ENCODE peak calls at places on chromosomes 6 and 20, in nine cellular contexts. P, O, C, Q, H, F, J, S and U are unnamed samples. For H3K9me3, the result is how much of the 10 kb centered on the place peaks cover.

GRCh38 chr6:163014736-163015135 is 287.0 kb downstream of the PACRG start:
- DNase-seq in P (no peak), O (no peak), C (no peak), Q (no peak), H (no peak), F (no peak), J (no peak), S (no peak), U (no peak)

GRCh38 chr6:132300323-132300949 is 100.8 kb downstream of the MOXD1 start:
- DNase-seq in P (peak), O (peak), C (no peak), Q (peak), H (peak), F (peak), J (peak), S (peak), U (peak)

GRCh38 chr6:150891886-150892485 is 26.5 kb downstream of the MTHFD1L start:
- DNase-seq in P (peak), O (peak), C (peak), Q (peak), H (peak), F (peak), J (peak), S (peak), U (peak)

GRCh38 chr6:41519305-41519747 is 26.9 kb upstream of the FOXP4 start:
- DNase-seq in P (no peak), O (no peak), C (no peak), Q (no peak), H (peak), F (no peak), J (no peak), S (no peak), U (no peak)

GRCh38 chr20:62652894-62653305 is 10.6 kb downstream of the SLCO4A1 start:
- DNase-seq in P (no peak), O (no peak), C (no peak), Q (no peak), H (no peak), F (no peak), J (no peak), S (no peak), U (no peak)

GRCh38 chr6:132369526-132369925 is 31.7 kb downstream of the MOXD1 start:
- DNase-seq in P (no peak), O (no peak), C (no peak), Q (peak), H (no peak), F (peak), J (no peak), S (peak), U (peak)

GRCh38 chr6:2244261-2245102 is 923 bp downstream of the GMDS start:
- DNase-seq in P (no peak), O (no peak), C (no peak), Q (no peak), H (peak), F (no peak), J (no peak), S (peak), U (no peak)

GRCh38 chr6:75331134-75331533 is 46.5 kb upstream of the TMEM30A start:
- DNase-seq in P (no peak), O (no peak), C (no peak), Q (peak), H (no peak), F (peak), J (no peak), S (no peak), U (peak)

GRCh38 chr6:2181567-2181966 is 63.8 kb downstream of the GMDS start:
- DNase-seq in P (no peak), O (no peak), C (no peak), Q (no peak), H (no peak), F (no peak), J (no peak), S (no peak), U (no peak)

GRCh38 chr6:110656492-110656891 is 158.8 kb downstream of the CDK19 start:
- DNase-seq in P (no peak), O (no peak), C (no peak), Q (no peak), H (no peak), F (no peak), J (peak), S (peak), U (no peak)

GRCh38 chr20:41005361-41005729 is 23.3 kb upstream of the TOP1 start:
- DNase-seq in P (no peak), O (peak), C (no peak), Q (peak), H (peak), F (peak), J (peak), S (peak), U (peak)

GRCh38 chr6:89034586-89035251 is 45.8 kb upstream of the PNRC1 start:
- DNase-seq in P (peak), O (peak), C (no peak), Q (peak), H (peak), F (peak), J (no peak), S (peak), U (peak)

GRCh38 chr6:53441761-53442160 is 93.0 kb upstream of the ELOVL5 start:
- DNase-seq in P (no peak), O (no peak), C (no peak), Q (peak), H (no peak), F (peak), J (no peak), S (no peak), U (peak)

GRCh38 chr20:41865938-41866337 is 247.8 kb upstream of the CHD6 start:
- DNase-seq in P (no peak), O (no peak), C (no peak), Q (no peak), H (no peak), F (no peak), J (no peak), S (peak), U (no peak)

GRCh38 chr20:41047279-41047974 is 18.8 kb downstream of the TOP1 start:
- DNase-seq in P (peak), O (no peak), C (no peak), Q (no peak), H (no peak), F (no peak), J (peak), S (no peak), U (no peak)

GRCh38 chr20:41268402-41268801 is 49.1 kb downstream of the ZHX3 start:
- DNase-seq in P (no peak), O (no peak), C (no peak), Q (no peak), H (no peak), F (no peak), J (no peak), S (no peak), U (no peak)

GRCh38 chr6:137736919-137737318 is 130.1 kb upstream of the TNFAIP3 start:
- DNase-seq in P (no peak), O (no peak), C (no peak), Q (no peak), H (no peak), F (no peak), J (no peak), S (no peak), U (no peak)

GRCh38 chr6:113871975-113872374 is 14.8 kb downstream of the MARCKS start:
- DNase-seq in P (no peak), O (no peak), C (no peak), Q (no peak), H (no peak), F (no peak), J (no peak), S (no peak), U (no peak)

GRCh38 chr6:114052141-114052540 is 81.2 kb upstream of the HDAC2 start:
- DNase-seq in P (no peak), O (no peak), C (no peak), Q (peak), H (no peak), F (no peak), J (no peak), S (peak), U (no peak)

GRCh38 chr6:94862116-94862515 is 715.2 kb upstream of the MANEA start:
- DNase-seq in P (no peak), O (no peak), C (no peak), Q (no peak), H (no peak), F (peak), J (no peak), S (peak), U (peak)

GRCh38 chr20:2460752-2461424 is 9.7 kb downstream of the SNRPB start:
- DNase-seq in P (no peak), O (no peak), C (no peak), Q (no peak), H (no peak), F (no peak), J (no peak), S (no peak), U (no peak)

GRCh38 chr6:116881236-116881635 is 4.2 kb downstream of the RFX6 start:
- DNase-seq in P (no peak), O (no peak), C (no peak), Q (no peak), H (peak), F (no peak), J (no peak), S (no peak), U (peak)

GRCh38 chr6:166959906-166960608 is 3.7 kb upstream of the RNASET2 start:
- DNase-seq in P (no peak), O (no peak), C (no peak), Q (no peak), H (no peak), F (no peak), J (no peak), S (no peak), U (no peak)

GRCh38 chr6:161061576-161061975 is 70.0 kb downstream of the MAP3K4 start:
- DNase-seq in P (no peak), O (no peak), C (no peak), Q (no peak), H (no peak), F (no peak), J (no peak), S (no peak), U (no peak)

DNA sequence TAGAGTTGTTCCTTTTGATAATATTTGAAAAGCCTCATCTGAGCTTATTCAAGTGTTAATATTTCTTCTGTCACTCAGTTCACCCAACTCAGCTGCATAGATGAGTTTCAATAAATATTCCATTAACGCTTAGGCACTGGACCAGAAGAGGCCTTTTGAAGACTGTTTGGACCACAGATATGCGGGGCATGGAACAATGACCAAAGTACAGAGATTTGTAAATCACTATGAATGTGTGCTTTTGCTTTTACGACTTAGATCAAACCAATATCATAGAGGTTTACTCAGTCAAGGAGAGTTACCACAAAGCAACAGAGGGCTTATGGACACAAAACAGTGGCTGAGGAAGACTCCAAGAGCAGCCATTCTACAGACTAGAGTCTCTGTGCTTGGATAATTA is 99.9 kb downstream of the RTN4IP1 start:
- DNase-seq in P (no peak), O (no peak), C (no peak), Q (no peak), H (no peak), F (peak), J (no peak), S (no peak), U (no peak)
- H3K4me2 ChIP-seq in P (no peak), O (peak), C (no peak), Q (no peak), H (no peak), F (no peak), J (no peak), S (no peak), U (no peak)

GRCh38 chr6:169689247-169689646 is 12.6 kb downstream of the WDR27 start:
- DNase-seq in P (no peak), O (no peak), C (no peak), Q (peak), H (no peak), F (peak), J (no peak), S (peak), U (peak)

GRCh38 chr6:169692516-169692915 is 9.3 kb downstream of the WDR27 start:
- DNase-seq in P (no peak), O (no peak), C (no peak), Q (no peak), H (no peak), F (peak), J (no peak), S (no peak), U (peak)

GRCh38 chr6:169695131-169695530 is 6.7 kb downstream of the WDR27 start:
- DNase-seq in P (no peak), O (no peak), C (no peak), Q (no peak), H (no peak), F (no peak), J (no peak), S (no peak), U (no peak)

GRCh38 chr6:169685860-169686259 is 16.0 kb downstream of the WDR27 start:
- DNase-seq in P (no peak), O (no peak), C (no peak), Q (no peak), H (no peak), F (no peak), J (no peak), S (no peak), U (no peak)

DNA sequence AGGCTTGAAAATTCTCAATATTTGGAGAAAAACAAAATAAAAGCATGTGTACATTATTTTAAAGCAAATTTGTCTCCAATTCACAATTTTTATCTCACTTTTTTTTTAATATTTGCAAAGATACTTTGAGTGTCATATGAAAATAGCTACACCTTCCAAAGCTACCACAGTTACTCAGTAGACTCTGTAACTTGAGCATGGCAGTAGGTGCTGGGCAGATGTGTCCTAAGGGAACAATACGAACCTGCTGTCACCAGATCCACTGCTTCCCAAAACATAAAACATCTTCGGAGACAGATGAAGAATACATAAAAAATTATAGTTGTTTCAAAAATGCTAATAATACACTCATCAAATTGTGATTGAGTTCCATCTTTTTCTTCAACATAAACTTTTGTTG is 10.6 kb downstream of the WDR27 start:
- DNase-seq in P (no peak), O (no peak), C (no peak), Q (no peak), H (no peak), F (no peak), J (no peak), S (no peak), U (no peak)
- H3K9me3 ChIP-seq in P (under half), O (under half), C (under half), Q (under half), H (under half), F (under half), J (under half), S (under half), U (under half)

DNA sequence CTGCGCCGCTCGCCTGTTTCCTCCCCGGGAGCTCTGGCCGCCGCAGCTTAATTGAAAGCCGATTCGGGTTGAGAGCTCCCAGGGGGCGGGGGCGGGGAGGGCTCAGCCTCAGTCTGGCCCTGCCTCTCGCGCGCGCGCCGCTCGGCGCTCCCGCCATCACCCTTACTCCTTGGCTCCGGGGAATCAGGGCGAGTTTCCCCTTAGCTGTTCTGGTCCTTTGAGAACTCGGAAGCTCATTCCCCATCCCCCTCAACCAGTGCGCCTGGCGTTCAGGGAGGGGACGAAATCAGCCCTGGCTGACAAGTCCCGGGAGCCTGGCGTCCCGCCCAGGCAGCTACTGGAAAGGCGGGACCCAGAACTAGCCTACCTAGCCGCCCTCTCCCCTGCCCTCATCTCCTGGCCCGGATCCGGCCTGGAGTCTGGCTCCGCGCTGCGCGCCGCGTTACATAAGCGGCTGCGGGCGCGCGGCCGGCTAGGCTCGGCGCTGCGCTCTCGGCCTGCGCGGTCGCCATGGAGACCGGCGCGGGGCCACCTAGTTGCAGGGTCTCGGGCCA is 2.8 kb downstream of the SLC12A5 start:
- DNase-seq in P (peak), O (no peak), C (no peak), Q (no peak), H (no peak), F (no peak), J (no peak), S (no peak), U (no peak)
- H3K4me3 ChIP-seq in P (peak), O (peak), C (peak), Q (no peak), H (no peak), F (no peak), J (no peak), S (peak), U (no peak)

GRCh38 chr20:47600967-47601547 is 99.4 kb downstream of the NCOA3 start:
- DNase-seq in P (no peak), O (no peak), C (no peak), Q (no peak), H (no peak), F (no peak), J (no peak), S (no peak), U (no peak)
- H3K4me2 ChIP-seq in P (no peak), O (no peak), C (no peak), Q (no peak), H (no peak), F (no peak), J (no peak), S (no peak), U (no peak)

GRCh38 chr20:54995021-54995420 is 519.6 kb downstream of the DOK5 start:
- DNase-seq in P (peak), O (no peak), C (peak), Q (no peak), H (no peak), F (peak), J (no peak), S (no peak), U (no peak)
- H3K9me3 ChIP-seq in P (under half), O (under half), C (under half), Q (under half), H (under half), F (under half), J (under half), S (under half), U (under half)

DNA sequence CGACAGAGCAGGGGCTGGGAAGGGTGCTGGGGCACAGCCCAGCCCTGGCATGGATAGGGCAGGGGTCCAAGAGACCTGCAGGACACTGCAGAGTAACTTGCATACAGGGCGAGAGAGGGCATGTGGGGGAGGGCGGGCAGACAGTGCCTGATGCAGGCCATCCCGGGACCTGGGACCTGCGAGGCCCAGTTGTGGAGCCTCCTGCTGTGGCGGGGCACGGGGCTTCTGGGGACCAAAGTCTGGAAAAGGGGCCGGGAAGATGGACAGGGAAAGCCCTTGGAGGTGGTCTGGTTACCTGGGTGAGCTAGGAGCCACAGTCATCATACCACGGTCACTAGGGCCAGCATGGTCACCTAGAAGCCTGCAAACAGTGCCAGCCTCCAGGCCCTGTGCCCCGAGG is 412 bp upstream of the TUBB1 start:
- DNase-seq in P (no peak), O (no peak), C (no peak), Q (no peak), H (no peak), F (no peak), J (no peak), S (no peak), U (no peak)
- H3K4me3 ChIP-seq in P (no peak), O (no peak), C (no peak), Q (no peak), H (no peak), F (no peak), J (no peak), S (no peak), U (no peak)

DNA sequence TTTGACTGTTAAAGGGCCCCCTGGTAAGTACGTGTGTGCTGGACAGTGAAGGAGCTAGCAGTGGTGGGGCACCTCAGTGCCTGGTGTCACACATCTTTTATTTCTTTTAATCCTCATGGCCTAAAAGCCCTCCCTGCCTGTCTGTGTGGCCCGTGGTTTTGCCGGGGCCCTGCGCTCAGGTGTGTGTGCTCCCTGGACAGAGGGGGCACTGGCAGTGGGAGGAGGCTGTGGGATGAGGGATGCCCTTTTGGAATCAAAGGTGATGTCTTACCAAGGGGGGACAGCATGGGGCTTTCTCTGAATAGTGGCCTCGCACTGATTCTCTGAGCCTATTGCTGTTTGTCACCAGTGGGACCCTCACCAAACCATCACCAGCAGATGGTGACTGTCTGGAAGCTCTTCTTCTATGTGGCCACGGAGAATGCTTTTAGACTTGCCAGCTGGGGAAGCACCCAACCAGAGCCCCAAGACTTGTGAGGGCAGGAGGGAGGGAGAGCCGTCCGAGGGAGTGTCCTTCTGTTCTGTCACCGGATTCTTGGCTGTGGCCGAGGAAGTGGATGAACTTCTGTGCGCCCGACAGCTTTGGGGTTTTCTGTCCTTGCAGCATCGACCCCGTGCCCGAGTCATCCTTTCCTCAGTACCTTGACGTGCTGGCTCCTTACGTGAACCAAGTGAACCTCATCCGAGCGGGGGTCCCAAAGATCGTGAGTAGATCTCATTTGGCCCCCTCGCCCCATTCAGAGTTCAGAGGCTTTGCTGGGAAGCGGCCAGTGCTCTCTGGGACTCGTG is 18.1 kb downstream of the PNLDC1 start:
- DNase-seq in P (no peak), O (no peak), C (no peak), Q (no peak), H (no peak), F (no peak), J (no peak), S (no peak), U (no peak)
- H3K4me2 ChIP-seq in P (no peak), O (no peak), C (no peak), Q (no peak), H (no peak), F (no peak), J (no peak), S (no peak), U (no peak)

DNA sequence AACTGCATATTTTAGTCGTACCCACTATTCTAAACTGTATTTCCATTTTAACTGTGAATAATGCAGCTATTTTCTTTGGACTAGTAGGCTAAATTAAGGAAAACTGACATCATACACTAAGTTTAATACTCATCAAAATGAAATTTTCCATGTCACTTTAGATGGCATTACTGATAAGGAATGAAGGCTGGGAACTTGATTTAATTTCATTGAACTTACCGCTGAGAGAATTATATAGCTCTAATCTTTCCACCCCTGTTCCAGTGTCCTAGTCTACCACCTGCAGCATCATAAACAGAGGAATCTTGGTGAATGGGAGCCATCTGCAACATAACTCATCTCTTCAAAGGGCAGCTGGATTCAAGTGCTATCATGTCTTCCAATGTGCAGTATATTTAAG is 1395.3 kb downstream of the EPHA7 start:
- DNase-seq in P (no peak), O (no peak), C (no peak), Q (no peak), H (no peak), F (no peak), J (no peak), S (no peak), U (no peak)
- H3K9me3 ChIP-seq in P (under half), O (under half), C (under half), Q (under half), H (under half), F (under half), J (under half), S (under half), U (under half)